ENCODE peak calls at places on chromosomes 12 and 14, in ten cellular contexts. One of them, this sample, is unnamed.

GRCh38 chr12:54356951-54357356 is 7.3 kb downstream of the GPR84 start:
- DNase-seq in upper lobe of right lung: no peak
- DNase-seq in A549: no peak
- DNase-seq in gastrocnemius medialis: no peak
- DNase-seq in H1: peak; percentile 49
- DNase-seq in lung: no peak
- DNase-seq in lower lobe of right lung: no peak
- DNase-seq in HepG2: no peak
- DNase-seq in body of pancreas: no peak
- DNase-seq in IMR-90: no peak
- DNase-seq in this sample: no peak

GRCh38 chr14:32472512-32473472 is 143.7 kb downstream of the AKAP6 start:
- DNase-seq in upper lobe of right lung: no peak
- DNase-seq in gastrocnemius medialis: peak; percentile 34
- DNase-seq in IMR-90: peak; percentile 81
- DNase-seq in A549: peak; percentile 6
- DNase-seq in lower lobe of right lung: no peak
- DNase-seq in lung: no peak
- DNase-seq in HepG2: peak; percentile 38
- DNase-seq in body of pancreas: no peak
- DNase-seq in H1: no peak
- DNase-seq in this sample: no peak

GRCh38 chr14:41285193-41285748 is 321.4 kb upstream of the LRFN5 start:
- DNase-seq in IMR-90: peak; percentile 1
- DNase-seq in lower lobe of right lung: no peak
- DNase-seq in A549: peak; percentile 5
- DNase-seq in body of pancreas: peak; percentile 14
- DNase-seq in gastrocnemius medialis: no peak
- DNase-seq in H1: peak; percentile 50
- DNase-seq in lung: no peak
- DNase-seq in HepG2: peak; percentile 40
- DNase-seq in upper lobe of right lung: no peak
- DNase-seq in this sample: no peak

GRCh38 chr12:65853489-65854157 is 29.3 kb downstream of the HMGA2 start:
- DNase-seq in upper lobe of right lung: no peak
- DNase-seq in H1: no peak
- DNase-seq in IMR-90: peak; percentile 79
- DNase-seq in body of pancreas: no peak
- DNase-seq in A549: no peak
- DNase-seq in HepG2: no peak
- DNase-seq in gastrocnemius medialis: no peak
- DNase-seq in lung: no peak
- DNase-seq in lower lobe of right lung: no peak
- DNase-seq in this sample: no peak

GRCh38 chr12:49813131-49813530 is 15.1 kb downstream of the NCKAP5L start:
- DNase-seq in body of pancreas: no peak
- DNase-seq in lung: no peak
- DNase-seq in IMR-90: no peak
- DNase-seq in H1: no peak
- DNase-seq in A549: no peak
- DNase-seq in HepG2: no peak
- DNase-seq in lower lobe of right lung: no peak
- DNase-seq in gastrocnemius medialis: no peak
- DNase-seq in upper lobe of right lung: no peak
- DNase-seq in this sample: no peak

GRCh38 chr14:66359500-66359899 is 126.7 kb upstream of the CCDC196 start:
- DNase-seq in A549: peak; percentile 71
- DNase-seq in H1: no peak
- DNase-seq in body of pancreas: peak; percentile 21
- DNase-seq in gastrocnemius medialis: no peak
- DNase-seq in IMR-90: peak; percentile 64
- DNase-seq in HepG2: peak; percentile 53
- DNase-seq in upper lobe of right lung: no peak
- DNase-seq in lower lobe of right lung: no peak
- DNase-seq in lung: no peak
- DNase-seq in this sample: peak; percentile 33

GRCh38 chr14:69055125-69055524 is 76.0 kb upstream of the ACTN1 start:
- DNase-seq in lung: no peak
- DNase-seq in upper lobe of right lung: no peak
- DNase-seq in A549: no peak
- DNase-seq in body of pancreas: no peak
- DNase-seq in H1: no peak
- DNase-seq in gastrocnemius medialis: no peak
- DNase-seq in IMR-90: peak; percentile 97
- DNase-seq in lower lobe of right lung: no peak
- DNase-seq in HepG2: no peak
- DNase-seq in this sample: no peak

GRCh38 chr12:1660304-1661187 is 30.3 kb upstream of the ADIPOR2 start:
- DNase-seq in upper lobe of right lung: peak; percentile 93
- DNase-seq in IMR-90: no peak
- DNase-seq in lung: peak; percentile 90
- DNase-seq in H1: no peak
- DNase-seq in A549: peak; percentile 22
- DNase-seq in lower lobe of right lung: peak; percentile 91
- DNase-seq in gastrocnemius medialis: peak; percentile 74
- DNase-seq in body of pancreas: peak; percentile 98
- DNase-seq in HepG2: peak; percentile 55
- DNase-seq in this sample: no peak

GRCh38 chr12:93883436-93884154 is 206.4 kb downstream of the CRADD start:
- DNase-seq in A549: peak; percentile 40
- DNase-seq in HepG2: no peak
- DNase-seq in lung: no peak
- DNase-seq in body of pancreas: no peak
- DNase-seq in upper lobe of right lung: no peak
- DNase-seq in IMR-90: peak; percentile 85
- DNase-seq in H1: no peak
- DNase-seq in lower lobe of right lung: no peak
- DNase-seq in gastrocnemius medialis: no peak
- DNase-seq in this sample: no peak

GRCh38 chr12:42590324-42590934 is 883 bp upstream of the PRICKLE1 start:
- DNase-seq in HepG2: no peak
- DNase-seq in upper lobe of right lung: no peak
- DNase-seq in gastrocnemius medialis: peak; percentile 6
- DNase-seq in lower lobe of right lung: peak; percentile 50
- DNase-seq in body of pancreas: peak; percentile 39
- DNase-seq in A549: peak; percentile 35
- DNase-seq in IMR-90: no peak
- DNase-seq in H1: peak; percentile 57
- DNase-seq in lung: no peak
- DNase-seq in this sample: peak; percentile 44

GRCh38 chr12:92539966-92540791 is 162.6 kb upstream of the PLEKHG7 start:
- DNase-seq in upper lobe of right lung: no peak
- DNase-seq in IMR-90: no peak
- DNase-seq in lower lobe of right lung: no peak
- DNase-seq in body of pancreas: peak; percentile 80
- DNase-seq in H1: peak; percentile 50
- DNase-seq in A549: no peak
- DNase-seq in lung: no peak
- DNase-seq in HepG2: no peak
- DNase-seq in gastrocnemius medialis: no peak
- DNase-seq in this sample: peak; percentile 26

GRCh38 chr12:120710805-120711296 is 593 bp downstream of the UNC119B start:
- DNase-seq in A549: no peak
- DNase-seq in HepG2: no peak
- DNase-seq in body of pancreas: no peak
- DNase-seq in gastrocnemius medialis: no peak
- DNase-seq in IMR-90: no peak
- DNase-seq in upper lobe of right lung: peak; percentile 70
- DNase-seq in lung: no peak
- DNase-seq in lower lobe of right lung: peak; percentile 51
- DNase-seq in H1: peak; percentile 53
- DNase-seq in this sample: peak; percentile 26

GRCh38 chr14:99735189-99736135 is 51.4 kb downstream of the CYP46A1 start:
- DNase-seq in gastrocnemius medialis: no peak
- DNase-seq in H1: no peak
- DNase-seq in A549: no peak
- DNase-seq in body of pancreas: no peak
- DNase-seq in lower lobe of right lung: peak; percentile 24
- DNase-seq in HepG2: no peak
- DNase-seq in lung: no peak
- DNase-seq in upper lobe of right lung: peak; percentile 46
- DNase-seq in IMR-90: no peak
- DNase-seq in this sample: peak; percentile 6

GRCh38 chr14:92789457-92790089 is 4.5 kb upstream of the GOLGA5 start:
- DNase-seq in H1: no peak
- DNase-seq in lung: no peak
- DNase-seq in lower lobe of right lung: no peak
- DNase-seq in HepG2: no peak
- DNase-seq in gastrocnemius medialis: no peak
- DNase-seq in body of pancreas: no peak
- DNase-seq in A549: peak; percentile 16
- DNase-seq in upper lobe of right lung: no peak
- DNase-seq in IMR-90: peak; percentile 5
- DNase-seq in this sample: no peak

GRCh38 chr14:65345264-65345663 is 67.3 kb upstream of the FUT8 start:
- DNase-seq in IMR-90: no peak
- DNase-seq in A549: no peak
- DNase-seq in upper lobe of right lung: no peak
- DNase-seq in lung: no peak
- DNase-seq in HepG2: no peak
- DNase-seq in gastrocnemius medialis: no peak
- DNase-seq in body of pancreas: no peak
- DNase-seq in lower lobe of right lung: no peak
- DNase-seq in H1: no peak
- DNase-seq in this sample: no peak

GRCh38 chr12:57111046-57111698 is at the start of gene STAT6:
- DNase-seq in IMR-90: peak; percentile 87
- DNase-seq in A549: peak; percentile 87
- DNase-seq in gastrocnemius medialis: no peak
- DNase-seq in upper lobe of right lung: peak; percentile 91
- DNase-seq in lung: peak; percentile 89
- DNase-seq in body of pancreas: peak; percentile 92
- DNase-seq in lower lobe of right lung: peak; percentile 92
- DNase-seq in H1: no peak
- DNase-seq in HepG2: peak; percentile 71
- DNase-seq in this sample: no peak

DNA sequence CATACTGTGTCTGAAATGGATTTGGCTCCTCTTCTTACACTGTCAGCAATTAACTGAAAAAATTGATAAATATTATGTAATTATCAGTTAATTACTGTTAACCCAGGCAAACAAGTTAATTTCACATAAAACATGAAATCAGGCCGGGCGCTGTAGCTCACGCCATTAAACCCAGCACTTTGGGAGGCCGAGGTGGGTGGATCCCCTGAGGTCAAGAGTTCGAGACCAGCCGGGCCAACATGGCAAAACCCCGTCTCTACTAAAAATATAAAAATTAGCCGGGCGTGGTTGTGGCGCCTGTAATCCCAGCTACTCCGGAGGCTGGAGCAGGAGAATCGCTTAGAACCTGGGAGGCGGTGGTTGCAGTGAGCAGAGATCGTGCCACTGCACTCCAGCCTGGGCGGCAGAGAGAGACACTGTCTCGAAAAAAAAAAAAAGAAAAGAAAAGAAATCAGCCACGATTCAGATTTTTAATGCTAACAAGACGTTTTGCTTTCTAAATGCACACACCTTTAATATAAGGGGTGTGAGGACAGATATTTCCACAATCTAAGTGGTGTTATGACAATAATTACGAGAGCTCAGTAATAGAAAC is 473 bp upstream of the TMEM19 start:
- DNase-seq in gastrocnemius medialis: no peak
- DNase-seq in IMR-90: no peak
- DNase-seq in body of pancreas: no peak
- DNase-seq in H1: no peak
- DNase-seq in upper lobe of right lung: no peak
- DNase-seq in A549: peak; percentile 22
- DNase-seq in lung: no peak
- DNase-seq in HepG2: no peak
- DNase-seq in lower lobe of right lung: no peak
- DNase-seq in this sample: no peak
- H3K4me3 ChIP-seq in gastrocnemius medialis: peak overlapping the region; percentile 82
- H3K4me3 ChIP-seq in IMR-90: peak overlapping the region; percentile 78
- H3K4me3 ChIP-seq in body of pancreas: peak overlapping the region; percentile 82
- H3K4me3 ChIP-seq in H1: peak overlapping the region; percentile 78
- H3K4me3 ChIP-seq in upper lobe of right lung: peak overlapping the region; percentile 63
- H3K4me3 ChIP-seq in A549: peak overlapping the region; percentile 58
- H3K4me3 ChIP-seq in lung: peak overlapping the region; percentile 81
- H3K4me3 ChIP-seq in HepG2: peak overlapping the region; percentile 73
- H3K4me3 ChIP-seq in lower lobe of right lung: peak overlapping the region; percentile 63
- H3K4me3 ChIP-seq in this sample: peak overlapping the region; percentile 84

DNA sequence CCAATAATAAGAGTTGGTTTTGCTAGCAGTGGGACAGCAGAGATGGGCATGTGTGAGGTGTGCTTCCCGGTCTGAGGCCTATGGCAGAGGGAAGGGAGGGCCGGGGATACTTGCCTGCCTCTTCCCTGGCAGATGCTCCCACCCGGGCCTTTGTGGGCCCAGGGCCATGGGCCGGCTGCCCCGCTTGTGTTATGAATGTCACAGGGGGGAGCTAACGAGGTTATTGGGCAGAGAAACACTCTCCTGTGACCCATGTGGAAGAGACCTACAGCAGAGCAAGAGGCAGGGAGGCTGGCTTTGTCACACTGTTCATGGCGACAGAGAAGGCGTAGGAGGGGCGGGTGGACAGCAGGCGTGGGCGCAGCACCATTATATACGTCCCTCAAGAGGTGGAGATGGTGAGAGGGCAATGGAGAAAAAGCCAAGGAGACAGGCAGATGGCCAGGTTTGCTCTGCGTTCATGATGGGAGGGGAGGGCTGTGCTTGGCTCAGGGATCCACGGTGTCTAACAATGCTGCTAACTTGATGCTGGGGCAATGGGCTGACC is 13.3 kb downstream of the CCND2 start:
- DNase-seq in gastrocnemius medialis: no peak
- DNase-seq in H1: no peak
- DNase-seq in body of pancreas: no peak
- DNase-seq in lung: no peak
- DNase-seq in IMR-90: no peak
- DNase-seq in A549: no peak
- DNase-seq in HepG2: no peak
- DNase-seq in upper lobe of right lung: no peak
- DNase-seq in lower lobe of right lung: no peak
- DNase-seq in this sample: no peak
- H3K4me1 ChIP-seq in gastrocnemius medialis: no peaks in the 10 kb centered on the region
- H3K4me1 ChIP-seq in H1: no peaks in the 10 kb centered on the region
- H3K4me1 ChIP-seq in body of pancreas: peaks cover 4% of the 10 kb centered on the region
- H3K4me1 ChIP-seq in lung: no peaks in the 10 kb centered on the region
- H3K4me1 ChIP-seq in IMR-90: no peaks in the 10 kb centered on the region
- H3K4me1 ChIP-seq in A549: no peaks in the 10 kb centered on the region
- H3K4me1 ChIP-seq in HepG2: no peaks in the 10 kb centered on the region
- H3K4me1 ChIP-seq in upper lobe of right lung: peaks cover 19% of the 10 kb centered on the region
- H3K4me1 ChIP-seq in lower lobe of right lung: peaks cover 21% of the 10 kb centered on the region
- H3K4me1 ChIP-seq in this sample: no peaks in the 10 kb centered on the region

GRCh38 chr12:47818701-47819543 is 781 bp downstream of the HDAC7 start:
- DNase-seq in upper lobe of right lung: peak; percentile 91
- DNase-seq in lung: peak; percentile 76
- DNase-seq in body of pancreas: peak; percentile 60
- DNase-seq in A549: peak; percentile 65
- DNase-seq in HepG2: peak; percentile 50
- DNase-seq in gastrocnemius medialis: no peak
- DNase-seq in lower lobe of right lung: peak; percentile 86
- DNase-seq in H1: peak; percentile 84
- DNase-seq in IMR-90: no peak
- DNase-seq in this sample: peak; percentile 39
- TF ChIP-seq CTCF in upper lobe of right lung: peak; percentile 48
- TF ChIP-seq CTCF in lung: no peak
- TF ChIP-seq CTCF in body of pancreas: no peak
- TF ChIP-seq CTCF in A549: peak; percentile 46
- TF ChIP-seq CTCF in HepG2: peak; percentile 70
- TF ChIP-seq CTCF in gastrocnemius medialis: peak; percentile 38
- TF ChIP-seq CTCF in lower lobe of right lung: peak; percentile 51
- TF ChIP-seq CTCF in H1: no peak
- TF ChIP-seq CTCF in IMR-90: peak; percentile 37
- TF ChIP-seq CTCF in this sample: peak; percentile 6

GRCh38 chr14:52314521-52315354 is 626 bp downstream of the PTGER2 start:
- DNase-seq in upper lobe of right lung: peak; percentile 74
- DNase-seq in IMR-90: peak; percentile 32
- DNase-seq in gastrocnemius medialis: no peak
- DNase-seq in lower lobe of right lung: peak; percentile 69
- DNase-seq in H1: peak; percentile 75
- DNase-seq in lung: no peak
- DNase-seq in HepG2: no peak
- DNase-seq in A549: no peak
- DNase-seq in body of pancreas: peak; percentile 16
- DNase-seq in this sample: peak; percentile 47
- H3K4me3 ChIP-seq in upper lobe of right lung: peak overlapping the region; percentile 62
- H3K4me3 ChIP-seq in IMR-90: peak overlapping the region; percentile 90
- H3K4me3 ChIP-seq in gastrocnemius medialis: peak overlapping the region; percentile 41
- H3K4me3 ChIP-seq in lower lobe of right lung: peak overlapping the region; percentile 68
- H3K4me3 ChIP-seq in H1: peak overlapping the region; percentile 68
- H3K4me3 ChIP-seq in lung: peak overlapping the region; percentile 46
- H3K4me3 ChIP-seq in HepG2: no peak overlapping the region
- H3K4me3 ChIP-seq in A549: peak overlapping the region; percentile 64
- H3K4me3 ChIP-seq in body of pancreas: peak overlapping the region; percentile 24
- H3K4me3 ChIP-seq in this sample: peak overlapping the region; percentile 92